ENCODE peak calls at places on chromosomes 7 and 10, in eight cellular contexts. E, S, H, T, P, L, R and M are unnamed samples.

GRCh38 chr10:101644002-101644401 is 51.0 kb downstream of the FBXW4 start:
- DNase-seq in E (no peak), S (peak), H (no peak), T (no peak), P (no peak), L (no peak), R (no peak), M (no peak)

GRCh38 chr10:66990431-66990830 is 64.6 kb downstream of the LRRTM3 start:
- DNase-seq in E (no peak), S (no peak), H (no peak), T (no peak), P (no peak), L (no peak), R (no peak), M (no peak)

GRCh38 chr10:79145174-79145483 is 76.4 kb downstream of the ZMIZ1 start:
- DNase-seq in E (no peak), S (no peak), H (no peak), T (no peak), P (no peak), L (no peak), R (no peak), M (no peak)

GRCh38 chr10:24952701-24953349 is 419 bp upstream of the PRTFDC1 start:
- DNase-seq in E (no peak), S (peak), H (peak), T (no peak), P (peak), L (peak), R (peak), M (no peak)

GRCh38 chr10:133528296-133528844 is 1.2 kb downstream of the CYP2E1 start:
- DNase-seq in E (no peak), S (peak), H (no peak), T (no peak), P (no peak), L (no peak), R (no peak), M (no peak)

GRCh38 chr10:71766717-71767419 is 6.5 kb downstream of the VSIR start:
- DNase-seq in E (no peak), S (no peak), H (peak), T (peak), P (no peak), L (no peak), R (peak), M (no peak)

GRCh38 chr10:48745662-48746245 is 61.1 kb downstream of the WDFY4 start:
- DNase-seq in E (no peak), S (no peak), H (no peak), T (no peak), P (no peak), L (no peak), R (no peak), M (no peak)

GRCh38 chr7:139588632-139589031 is 65.1 kb downstream of the CLEC2L start:
- DNase-seq in E (no peak), S (no peak), H (peak), T (peak), P (no peak), L (peak), R (no peak), M (no peak)

GRCh38 chr10:7756360-7756992 is 31.3 kb downstream of the KIN start:
- DNase-seq in E (no peak), S (no peak), H (peak), T (no peak), P (no peak), L (no peak), R (peak), M (no peak)

GRCh38 chr7:95999481-95999880 is 227.1 kb downstream of the DYNC1I1 start:
- DNase-seq in E (no peak), S (no peak), H (peak), T (no peak), P (no peak), L (no peak), R (peak), M (no peak)

GRCh38 chr10:104767745-104768144 is 126.7 kb downstream of the SORCS3 start:
- DNase-seq in E (no peak), S (no peak), H (no peak), T (no peak), P (no peak), L (no peak), R (no peak), M (no peak)

GRCh38 chr10:46522295-46523118 is 34.0 kb downstream of the GPRIN2 start:
- DNase-seq in E (no peak), S (no peak), H (no peak), T (no peak), P (no peak), L (no peak), R (no peak), M (no peak)